ENCODE peak calls at places on chromosome 12, in seven cellular contexts. J is CD4-positive, alpha-beta memory T cell; E is vagina; L is left ventricle myocardium inferior; S is memory B cell; P is progenitor cell of endocrine pancreas; N is fibroblast of lung. Q is an unnamed sample.
A peak's percentile ranks its signal among the peaks of the same experiment; 100 is the strongest.

GRCh38 chr12:12819752-12820311 is 6.7 kb downstream of the DDX47 start:
- DNase-seq in N (peak; percentile 99), P (no peak), J (no peak), L (no peak), E (no peak), S (no peak), Q (peak; percentile 85)

GRCh38 chr12:2960432-2960956 is 1.3 kb downstream of the TEAD4 start:
- DNase-seq in L (no peak), E (no peak), P (no peak), J (no peak), N (peak; percentile 64), S (no peak), Q (peak; percentile 62)

GRCh38 chr12:71142046-71142445 is 15.8 kb downstream of the TSPAN8 start:
- DNase-seq in S (no peak), J (no peak), P (no peak), N (no peak), L (no peak), E (no peak), Q (no peak)

GRCh38 chr12:51391047-51391837 is at the start of gene GALNT6:
- DNase-seq in J (peak; percentile 65), L (no peak), E (no peak), S (peak; percentile 63), N (no peak), P (peak; percentile 64), Q (peak; percentile 28)

GRCh38 chr12:116773276-116773731 is 35.2 kb downstream of the RNFT2 start:
- DNase-seq in E (no peak), J (no peak), N (no peak), P (no peak), S (no peak), L (no peak), Q (peak; percentile 87)

GRCh38 chr12:45928309-45928708 is 62.1 kb downstream of the SCAF11 start:
- DNase-seq in P (no peak), S (no peak), J (no peak), E (no peak), L (no peak), N (no peak), Q (no peak)

GRCh38 chr12:49288922-49289555 is 5.9 kb upstream of the PRPH start:
- DNase-seq in S (no peak), P (no peak), J (no peak), L (no peak), E (no peak), N (no peak), Q (no peak)

GRCh38 chr12:9064201-9064814 is 51.4 kb downstream of the A2M start:
- DNase-seq in P (peak; percentile 78), L (peak; percentile 69), E (no peak), J (peak; percentile 45), S (peak; percentile 48), N (peak; percentile 50), Q (peak; percentile 83)

GRCh38 chr12:121239704-121240420 is 29.9 kb downstream of the P2RX4 start:
- DNase-seq in S (no peak), N (no peak), L (no peak), J (no peak), E (no peak), P (no peak), Q (no peak)

GRCh38 chr12:71230542-71230941 is 72.7 kb upstream of the TSPAN8 start:
- DNase-seq in P (no peak), J (no peak), N (no peak), L (no peak), E (no peak), S (no peak), Q (no peak)